ENCODE peak calls at places on chromosomes 12 and 14, in eight cellular contexts. B, J, F, R, T, I, A and K are unnamed samples.

GRCh38 chr12:68176252-68176651 is 16.7 kb upstream of the IFNG start:
- DNase-seq in F (no peak), R (peak), I (no peak), J (no peak), A (no peak), T (no peak), B (no peak), K (no peak)

GRCh38 chr12:78562358-78563205 is 302.0 kb upstream of the SYT1 start:
- DNase-seq in I (no peak), T (no peak), J (peak), B (no peak), F (peak), A (no peak), R (peak), K (peak)

GRCh38 chr14:71377099-71377498 is 469.8 kb downstream of the PCNX1 start:
- DNase-seq in T (no peak), F (no peak), J (no peak), R (no peak), A (no peak), I (no peak), B (no peak), K (no peak)

GRCh38 chr12:974281-974862 is 16.7 kb upstream of the ERC1 start:
- DNase-seq in J (no peak), B (no peak), A (no peak), T (no peak), R (no peak), F (no peak), I (no peak), K (no peak)

GRCh38 chr14:53376064-53376463 is 222.9 kb upstream of the DDHD1 start:
- DNase-seq in I (no peak), T (no peak), A (no peak), R (no peak), F (no peak), B (no peak), J (no peak), K (no peak)

GRCh38 chr12:22879203-22879602 is 254.2 kb downstream of the ETNK1 start:
- DNase-seq in T (no peak), R (no peak), F (no peak), J (no peak), B (no peak), A (no peak), I (no peak), K (no peak)

GRCh38 chr14:90419200-90419599 is 22.4 kb downstream of the CALM1 start:
- DNase-seq in R (peak), A (peak), T (peak), F (peak), I (no peak), B (no peak), J (no peak), K (peak)

GRCh38 chr12:7100239-7100638 is 8.0 kb upstream of the C1R start:
- DNase-seq in A (no peak), F (no peak), T (no peak), R (peak), B (no peak), J (no peak), I (no peak), K (no peak)

GRCh38 chr12:131734336-131735152 is 23.7 kb downstream of the SFSWAP start:
- DNase-seq in I (no peak), F (no peak), J (no peak), A (no peak), B (no peak), T (no peak), R (no peak), K (no peak)

GRCh38 chr14:81256289-81256960 is 35.7 kb upstream of the GTF2A1 start:
- DNase-seq in T (peak), F (no peak), I (no peak), B (no peak), J (no peak), R (no peak), A (no peak), K (no peak)

GRCh38 chr12:81261508-81262207 is 183.8 kb downstream of the ACSS3 start:
- DNase-seq in A (no peak), I (no peak), R (no peak), B (no peak), F (no peak), T (no peak), J (no peak), K (no peak)

GRCh38 chr14:105126970-105127307 is 41.6 kb downstream of the JAG2 start:
- DNase-seq in J (no peak), B (no peak), A (no peak), I (no peak), R (no peak), T (no peak), F (no peak), K (no peak)

GRCh38 chr14:100664841-100665425 is 61.8 kb upstream of the DLK1 start:
- DNase-seq in J (no peak), B (no peak), F (peak), T (no peak), I (no peak), R (no peak), A (peak), K (no peak)

GRCh38 chr14:105889666-105890473 is 363.5 kb downstream of the TMEM121 start:
- DNase-seq in I (no peak), F (no peak), B (no peak), A (peak), J (no peak), R (no peak), T (no peak), K (no peak)

GRCh38 chr14:76862546-76863282 is 36.5 kb downstream of the LRRC74A start:
- DNase-seq in R (no peak), F (no peak), I (no peak), J (no peak), B (no peak), T (no peak), A (no peak), K (no peak)

GRCh38 chr14:81286574-81287370 is 66.0 kb upstream of the GTF2A1 start:
- DNase-seq in F (no peak), A (no peak), B (no peak), I (no peak), J (no peak), T (no peak), R (no peak), K (no peak)

GRCh38 chr12:125742413-125742812 is 677.2 kb downstream of the AACS start:
- DNase-seq in J (no peak), I (no peak), R (no peak), F (no peak), A (no peak), B (no peak), T (peak), K (no peak)

GRCh38 chr14:90611501-90611900 is 204.7 kb downstream of the TTC7B start:
- DNase-seq in B (no peak), I (no peak), A (no peak), J (no peak), T (no peak), F (no peak), R (no peak), K (no peak)

GRCh38 chr12:31773223-31773750 is 44.5 kb upstream of the AMN1 start:
- DNase-seq in I (no peak), R (peak), B (no peak), F (no peak), T (no peak), A (peak), J (no peak), K (no peak)

GRCh38 chr14:100530270-100531072 is 56.7 kb downstream of the BEGAIN start:
- DNase-seq in F (no peak), I (no peak), R (no peak), B (no peak), T (no peak), A (no peak), J (no peak), K (no peak)

GRCh38 chr12:132560421-132560830 is 50.0 kb downstream of the LRCOL1 start:
- DNase-seq in T (no peak), B (no peak), I (no peak), F (no peak), J (no peak), R (no peak), A (peak), K (no peak)

GRCh38 chr12:124487065-124487833 is 80.2 kb downstream of the NCOR2 start:
- DNase-seq in I (no peak), R (no peak), J (no peak), B (no peak), A (no peak), T (no peak), F (no peak), K (no peak)

GRCh38 chr12:57238854-57239554 is 9.5 kb downstream of the SHMT2 start:
- DNase-seq in T (peak), F (peak), I (peak), J (peak), A (peak), R (peak), B (peak), K (peak)

GRCh38 chr12:32149489-32149888 is 42.8 kb downstream of the BICD1 start:
- DNase-seq in T (no peak), A (no peak), B (no peak), I (no peak), J (no peak), F (no peak), R (no peak), K (no peak)

GRCh38 chr12:65670775-65671174 is 153.5 kb upstream of the HMGA2 start:
- DNase-seq in F (peak), R (no peak), T (peak), A (no peak), J (no peak), B (no peak), I (no peak), K (peak)

GRCh38 chr12:45125997-45126396 is 75.1 kb upstream of the DBX2 start:
- DNase-seq in R (no peak), A (no peak), B (no peak), F (no peak), T (no peak), I (no peak), J (no peak), K (no peak)

GRCh38 chr14:97917169-97917568 is 1120.0 kb downstream of the VRK1 start:
- DNase-seq in R (no peak), B (no peak), A (no peak), F (no peak), T (no peak), J (no peak), I (no peak), K (no peak)

GRCh38 chr14:31881531-31882310 is 195.4 kb upstream of the ARHGAP5 start:
- DNase-seq in I (no peak), T (peak), F (peak), J (no peak), R (no peak), A (no peak), B (no peak), K (no peak)

GRCh38 chr12:58967551-58967950 is 47.2 kb upstream of the LRIG3 start:
- DNase-seq in F (no peak), A (no peak), B (no peak), J (no peak), T (no peak), R (peak), I (no peak), K (no peak)